ENCODE peak calls at places on chromosomes 2 and 18, in four cellular contexts. S is IMR-90, M is NT2/D1, C is fibroblast of lung. F is an unnamed sample.

GRCh38 chr18:39764848-39765247 is 2190.2 kb upstream of the PIK3C3 start:
- DNase-seq in S (no peak), C (no peak), M (no peak), F (no peak)

GRCh38 chr2:9238927-9239326 is 32.3 kb downstream of the ASAP2 start:
- DNase-seq in C (no peak), M (no peak), S (no peak), F (peak; percentile 31)

GRCh38 chr2:9390991-9391390 is 32.3 kb downstream of the ITGB1BP1 start:
- DNase-seq in C (no peak), S (no peak), M (no peak), F (no peak)

GRCh38 chr2:62774555-62775366 is 69.2 kb downstream of the EHBP1 start:
- DNase-seq in C (peak; percentile 70), S (peak; percentile 63), M (peak; percentile 16), F (peak; percentile 21)

GRCh38 chr2:1907849-1908533 is 163.7 kb upstream of the PXDN start:
- DNase-seq in C (peak; percentile 1), S (no peak), M (no peak), F (no peak)

GRCh38 chr2:102266204-102266603 is 45.2 kb upstream of the IL1RL1 start:
- DNase-seq in S (no peak), C (no peak), M (no peak), F (no peak)

GRCh38 chr2:197255550-197255949 is 55.0 kb downstream of the ANKRD44 start:
- DNase-seq in S (peak; percentile 55), C (peak; percentile 58), M (no peak), F (peak; percentile 70)

GRCh38 chr18:48922801-48923730 is 27.7 kb downstream of the SMAD7 start:
- DNase-seq in M (no peak), S (peak; percentile 82), C (peak; percentile 97), F (peak; percentile 27)

GRCh38 chr18:37481491-37481890 is 84.1 kb downstream of the CELF4 start:
- DNase-seq in S (no peak), C (peak; percentile 5), M (no peak), F (no peak)

GRCh38 chr2:219273887-219274391 is 5.2 kb upstream of the DNAJB2 start:
- DNase-seq in C (peak; percentile 72), M (no peak), S (no peak), F (no peak)

GRCh38 chr2:120863661-120864320 is 128.1 kb downstream of the GLI2 start:
- DNase-seq in M (no peak), S (peak; percentile 67), C (peak; percentile 93), F (no peak)

GRCh38 chr18:72541871-72542690 is 2.1 kb downstream of the CBLN2 start:
- DNase-seq in M (no peak), S (no peak), C (no peak), F (peak; percentile 65)

GRCh38 chr2:217650716-217651360 is 352.0 kb downstream of the TNS1 start:
- DNase-seq in S (peak; percentile 66), C (peak; percentile 46), M (peak; percentile 90), F (peak; percentile 83)

GRCh38 chr18:31533236-31533635 is 35.3 kb downstream of the DSG2 start:
- DNase-seq in M (no peak), C (no peak), S (no peak), F (no peak)

GRCh38 chr2:20594048-20594750 is 56.7 kb downstream of the HS1BP3 start:
- DNase-seq in M (no peak), S (no peak), C (no peak), F (no peak)

GRCh38 chr2:64876137-64876647 is 113.0 kb upstream of the SLC1A4 start:
- DNase-seq in M (peak; percentile 77), S (peak; percentile 71), C (peak; percentile 90), F (peak; percentile 86)

GRCh38 chr2:12700989-12701388 is 15.7 kb upstream of the TRIB2 start:
- DNase-seq in C (peak; percentile 58), M (no peak), S (peak; percentile 52), F (no peak)

GRCh38 chr2:144489315-144489920 is 30.5 kb downstream of the ZEB2 start:
- DNase-seq in M (no peak), C (no peak), S (no peak), F (no peak)

GRCh38 chr18:22344908-22345670 is 72.6 kb downstream of the CTAGE1 start:
- DNase-seq in S (no peak), M (no peak), C (peak; percentile 6), F (no peak)

GRCh38 chr2:241036397-241036963 is 38.1 kb downstream of the SNED1 start:
- DNase-seq in C (peak; percentile 9), M (no peak), S (no peak), F (peak; percentile 80)

GRCh38 chr2:162330881-162331280 is 12.4 kb upstream of the IFIH1 start:
- DNase-seq in C (no peak), S (no peak), M (no peak), F (no peak)

GRCh38 chr2:18117592-18117991 is 239.1 kb downstream of the KCNS3 start:
- DNase-seq in M (peak; percentile 22), C (peak; percentile 34), S (peak; percentile 41), F (peak; percentile 43)

GRCh38 chr2:174762464-174762863 is 1.8 kb downstream of the CHRNA1 start:
- DNase-seq in C (no peak), M (no peak), S (no peak), F (no peak)

GRCh38 chr2:237244976-237245646 is 159.4 kb downstream of the COPS8 start:
- DNase-seq in M (no peak), S (peak; percentile 90), C (peak; percentile 78), F (no peak)

GRCh38 chr2:34099377-34099776 is 500.3 kb upstream of the FAM98A start:
- DNase-seq in C (no peak), S (no peak), M (no peak), F (peak; percentile 72)

GRCh38 chr18:36849288-36850011 is 20.5 kb downstream of the KIAA1328 start:
- DNase-seq in C (peak; percentile 84), S (peak; percentile 75), M (no peak), F (no peak)

GRCh38 chr2:237567276-237568029 is 1.1 kb downstream of the PRLH start:
- DNase-seq in S (no peak), M (no peak), C (no peak), F (no peak)

GRCh38 chr2:28447943-28448737 is 47.7 kb upstream of the PLB1 start:
- DNase-seq in S (peak; percentile 91), C (peak; percentile 85), M (no peak), F (no peak)

GRCh38 chr2:84388133-84388532 is 70.9 kb downstream of the SUCLG1 start:
- DNase-seq in M (no peak), C (peak; percentile 40), S (peak; percentile 55), F (no peak)

GRCh38 chr2:99680946-99681345 is 191.1 kb upstream of the REV1 start:
- DNase-seq in C (peak; percentile 83), M (no peak), S (peak; percentile 82), F (no peak)

GRCh38 chr2:54422072-54422581 is 34.0 kb upstream of the SPTBN1 start:
- DNase-seq in S (no peak), M (no peak), C (no peak), F (no peak)

GRCh38 chr2:54416938-54417337 is 39.2 kb upstream of the SPTBN1 start:
- DNase-seq in S (no peak), C (no peak), M (no peak), F (no peak)

GRCh38 chr2:54417577-54417976 is 38.5 kb upstream of the SPTBN1 start:
- DNase-seq in S (no peak), M (no peak), C (no peak), F (no peak)

GRCh38 chr2:54419855-54420550 is 36.1 kb upstream of the SPTBN1 start:
- DNase-seq in S (no peak), C (no peak), M (no peak), F (no peak)

GRCh38 chr2:54419386-54419785 is 36.7 kb upstream of the SPTBN1 start:
- DNase-seq in S (no peak), C (no peak), M (no peak), F (no peak)
- H3K9ac ChIP-seq in S (no peak overlapping the region), C (no peak overlapping the region), M (no peak overlapping the region), F (no peak overlapping the region)

GRCh38 chr2:137167651-137168050 is 402.3 kb downstream of the THSD7B start:
- DNase-seq in C (no peak), M (no peak), S (no peak), F (no peak)

GRCh38 chr2:137161250-137161649 is 395.9 kb downstream of the THSD7B start:
- DNase-seq in C (no peak), S (no peak), M (no peak), F (no peak)

GRCh38 chr2:137168564-137168963 is 403.2 kb downstream of the THSD7B start:
- DNase-seq in C (peak; percentile 23), M (no peak), S (no peak), F (no peak)

GRCh38 chr2:137165968-137166367 is 400.6 kb downstream of the THSD7B start:
- DNase-seq in M (no peak), S (no peak), C (no peak), F (no peak)
- H3K9me3 ChIP-seq in M (no peaks in the 10 kb centered on the region), S (peaks cover 9% of the 10 kb centered on the region), C (no peaks in the 10 kb centered on the region), F (no peaks in the 10 kb centered on the region)

GRCh38 chr2:26035110-26035728 is 1.3 kb downstream of the RAB10 start:
- DNase-seq in C (no peak), S (peak; percentile 2), M (no peak), F (peak; percentile 53)

GRCh38 chr2:26039603-26040367 is 5.9 kb downstream of the RAB10 start:
- DNase-seq in C (peak; percentile 22), S (no peak), M (no peak), F (no peak)

GRCh38 chr2:26034597-26035067 is 748 bp downstream of the RAB10 start:
- DNase-seq in S (peak; percentile 5), C (peak; percentile 14), M (no peak), F (peak; percentile 36)

GRCh38 chr2:26033270-26033768 is 565 bp upstream of the RAB10 start:
- DNase-seq in C (peak; percentile 80), S (peak; percentile 71), M (peak; percentile 68), F (peak; percentile 94)

GRCh38 chr2:26033769-26034596 is at the start of gene RAB10:
- DNase-seq in M (peak; percentile 99), C (peak; percentile 98), S (peak; percentile 98), F (peak; percentile 99)
- H3K4me1 ChIP-seq in M (no peaks in the 10 kb centered on the region), C (peaks cover 5% of the 10 kb centered on the region), S (no peaks in the 10 kb centered on the region), F (peaks cover 8% of the 10 kb centered on the region)

GRCh38 chr2:118044103-118044716 is 30.3 kb upstream of the CCDC93 start:
- DNase-seq in M (no peak), S (no peak), C (no peak), F (no peak)

GRCh38 chr2:118047273-118047898 is 33.5 kb upstream of the CCDC93 start:
- DNase-seq in M (no peak), S (peak; percentile 57), C (peak; percentile 83), F (no peak)

GRCh38 chr2:118048396-118048795 is 34.5 kb upstream of the CCDC93 start:
- DNase-seq in M (no peak), C (peak; percentile 38), S (peak; percentile 4), F (no peak)

GRCh38 chr2:118044849-118045248 is 31.0 kb upstream of the CCDC93 start:
- DNase-seq in S (no peak), C (no peak), M (no peak), F (no peak)

DNA sequence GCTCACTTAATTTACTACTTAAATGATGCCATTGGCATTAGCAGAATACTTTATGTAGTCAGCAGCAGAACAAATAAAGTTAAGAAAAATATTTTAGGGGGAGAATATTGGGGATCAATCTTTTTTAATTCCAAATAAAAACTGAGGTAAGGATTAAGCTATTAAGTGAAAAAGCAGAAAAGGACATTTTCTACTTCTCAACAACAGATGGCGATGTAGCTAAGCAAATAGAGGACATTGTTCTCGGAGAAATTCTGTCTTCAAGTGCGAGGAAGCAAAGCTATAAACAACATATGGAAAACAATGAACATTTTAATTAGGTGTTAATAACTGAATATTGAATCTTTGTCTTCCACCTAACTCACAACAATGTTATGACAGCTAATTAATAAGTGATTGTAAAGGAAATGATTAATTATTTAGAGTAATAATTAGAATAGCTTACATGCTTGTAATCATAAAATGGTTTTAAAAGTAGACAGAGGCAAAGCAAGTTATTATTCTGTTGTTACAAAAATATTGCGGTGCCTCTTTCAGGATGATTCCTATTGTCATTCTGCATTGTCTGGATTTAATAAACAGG is 32.8 kb upstream of the CCDC93 start:
- DNase-seq in M (peak; percentile 20), C (peak; percentile 48), S (peak; percentile 53), F (peak; percentile 43)
- H3K9ac ChIP-seq in M (no peak overlapping the region), C (no peak overlapping the region), S (no peak overlapping the region), F (no peak overlapping the region)

F was measured in neural progenitor cell.